ENCODE peak calls at places on chromosomes 1 and 21, in six cellular contexts. E is neural progenitor cell, J is cardiac septum, S is foreskin fibroblast, F is DMS153, B is AG08396. G is an unnamed sample.

GRCh38 chr1:51316113-51316763 is 14.1 kb downstream of the TTC39A start:
- DNase-seq in S (no peak), E (no peak), B (no peak), J (no peak), F (no peak), G (no peak)

GRCh38 chr1:182397653-182398388 is 2.6 kb downstream of the TEDDM1 start:
- DNase-seq in S (peak), E (no peak), F (no peak), J (no peak), B (peak), G (no peak)

GRCh38 chr1:53328490-53329182 is 766 bp upstream of the LRP8 start:
- DNase-seq in B (no peak), F (no peak), S (no peak), E (peak), J (no peak), G (no peak)

GRCh38 chr1:951364-951763 is 7.7 kb downstream of the NOC2L start:
- DNase-seq in F (no peak), S (no peak), E (peak), B (no peak), J (no peak), G (no peak)

GRCh38 chr1:206117151-206117948 is at the start of gene AVPR1B:
- DNase-seq in F (peak), J (no peak), E (peak), B (peak), S (peak), G (no peak)

GRCh38 chr1:58782308-58783089 is 1.3 kb downstream of the JUN start:
- DNase-seq in F (no peak), E (peak), S (no peak), J (peak), B (peak), G (no peak)

GRCh38 chr1:187390157-187390556 is 561.4 kb downstream of the PLA2G4A start:
- DNase-seq in B (no peak), S (peak), F (no peak), J (no peak), E (no peak), G (no peak)

GRCh38 chr1:26287033-26287711 is 7.3 kb downstream of the SH3BGRL3 start:
- DNase-seq in E (no peak), S (no peak), J (peak), F (no peak), B (no peak), G (no peak)

GRCh38 chr1:24501371-24502167 is 1.1 kb upstream of the RCAN3 start:
- DNase-seq in E (no peak), F (no peak), B (no peak), J (no peak), S (no peak), G (no peak)

GRCh38 chr1:94783342-94784264 is 36.6 kb upstream of the SLC44A3 start:
- DNase-seq in B (peak), J (peak), S (peak), E (no peak), F (no peak), G (peak)

GRCh38 chr1:225653463-225654276 is 747 bp upstream of the ENAH start:
- DNase-seq in J (peak), F (peak), E (peak), S (peak), B (peak), G (peak)

GRCh38 chr1:116127123-116127847 is 16.1 kb downstream of the MAB21L3 start:
- DNase-seq in E (no peak), F (no peak), S (no peak), B (no peak), J (no peak), G (no peak)

GRCh38 chr1:31348449-31348848 is 24.4 kb downstream of the FABP3 start:
- DNase-seq in S (no peak), B (no peak), J (no peak), F (no peak), E (no peak), G (no peak)

GRCh38 chr1:216464489-216464888 is 41.2 kb upstream of the USH2A start:
- DNase-seq in J (no peak), E (no peak), F (no peak), S (peak), B (peak), G (peak)

GRCh38 chr1:8202182-8202905 is 115.6 kb upstream of the SLC45A1 start:
- DNase-seq in E (peak), F (peak), S (peak), J (no peak), B (peak), G (peak)

GRCh38 chr1:206582537-206583460 is 29.5 kb downstream of the EIF2D start:
- DNase-seq in E (no peak), F (no peak), S (no peak), B (no peak), J (no peak), G (no peak)

GRCh38 chr1:177798614-177799013 is 171.2 kb downstream of the SEC16B start:
- DNase-seq in S (no peak), J (no peak), F (no peak), B (no peak), E (no peak), G (no peak)

GRCh38 chr1:246113555-246114095 is 393.5 kb downstream of the SMYD3 start:
- DNase-seq in B (no peak), E (no peak), S (no peak), F (peak), J (no peak), G (no peak)

GRCh38 chr1:205775015-205775716 is at the start of gene RAB29:
- DNase-seq in F (peak), B (peak), J (peak), E (peak), S (peak), G (peak)

GRCh38 chr1:35571263-35571662 is 1.9 kb upstream of the TFAP2E start:
- DNase-seq in S (no peak), F (no peak), E (no peak), J (peak), B (peak), G (no peak)

GRCh38 chr1:40742363-40743061 is 41.1 kb upstream of the KCNQ4 start:
- DNase-seq in J (no peak), F (no peak), E (no peak), B (no peak), S (no peak), G (no peak)

GRCh38 chr21:42443876-42444744 is 40.4 kb downstream of the UBASH3A start:
- DNase-seq in E (no peak), F (no peak), J (no peak), S (no peak), B (no peak), G (no peak)

GRCh38 chr21:31221051-31221450 is 123.0 kb downstream of the TIAM1 start:
- DNase-seq in F (no peak), E (no peak), B (no peak), S (no peak), J (no peak), G (no peak)

GRCh38 chr1:73839922-73840321 is 358.1 kb downstream of the LRRIQ3 start:
- DNase-seq in B (no peak), F (no peak), E (peak), S (no peak), J (no peak), G (no peak)

GRCh38 chr1:29601021-29601420 is 364.7 kb downstream of the PTPRU start:
- DNase-seq in J (no peak), S (no peak), E (no peak), F (no peak), B (no peak), G (no peak)

GRCh38 chr1:55466921-55467320 is 251.8 kb upstream of the USP24 start:
- DNase-seq in J (no peak), F (no peak), B (no peak), S (peak), E (no peak), G (no peak)

GRCh38 chr1:180234369-180235076 is 4.5 kb downstream of the LHX4 start:
- DNase-seq in E (peak), F (no peak), S (no peak), J (peak), B (no peak), G (no peak)

GRCh38 chr1:167067904-167068303 is 22.3 kb downstream of the GPA33 start:
- DNase-seq in J (no peak), F (no peak), E (no peak), B (no peak), S (no peak), G (no peak)

GRCh38 chr1:21906173-21907078 is 30.7 kb downstream of the HSPG2 start:
- DNase-seq in F (no peak), B (no peak), E (no peak), S (peak), J (peak), G (no peak)

GRCh38 chr1:47804127-47804526 is 193.1 kb downstream of the TRABD2B start:
- DNase-seq in E (no peak), J (no peak), B (no peak), F (peak), S (no peak), G (no peak)

GRCh38 chr21:37065561-37066177 is 7.2 kb downstream of the PIGP start:
- DNase-seq in J (no peak), S (no peak), F (no peak), B (no peak), E (no peak), G (no peak)

GRCh38 chr1:171852273-171852672 is 11.0 kb downstream of the DNM3 start:
- DNase-seq in E (no peak), J (no peak), B (peak), F (no peak), S (peak), G (peak)

GRCh38 chr21:21003701-21004100 is 5.5 kb downstream of the NCAM2 start:
- DNase-seq in B (no peak), J (no peak), S (no peak), E (peak), F (peak), G (peak)

GRCh38 chr1:18645172-18646090 is 14.8 kb downstream of the PAX7 start:
- DNase-seq in E (peak), B (no peak), S (no peak), F (no peak), J (no peak), G (no peak)